ENCODE peak calls at places on chromosome 14, in seven cellular contexts. L is stomach, D is GM12878, T is spleen, M is transverse colon, G is H1, N is endothelial cell of umbilical vein. H is an unnamed sample.

GRCh38 chr14:75752086-75752485 is 91.0 kb downstream of the TTLL5 start:
- DNase-seq in L (no peak), D (no peak), T (no peak), M (no peak), G (no peak), N (no peak), H (no peak)

GRCh38 chr14:84519836-84520235 is 1010.1 kb upstream of the FLRT2 start:
- DNase-seq in L (no peak), D (no peak), T (no peak), M (no peak), G (no peak), N (no peak), H (no peak)

GRCh38 chr14:105155681-105156413 is 12.7 kb downstream of the JAG2 start:
- DNase-seq in L (no peak), D (no peak), T (no peak), M (no peak), G (no peak), N (no peak), H (no peak)

GRCh38 chr14:65502676-65503124 is 90.2 kb downstream of the FUT8 start:
- DNase-seq in L (no peak), D (peak; percentile 62), T (no peak), M (no peak), G (no peak), N (no peak), H (no peak)

GRCh38 chr14:24172261-24172860 is 481 bp downstream of the REC8 start:
- DNase-seq in L (no peak), D (no peak), T (no peak), M (no peak), G (no peak), N (no peak), H (no peak)

GRCh38 chr14:103830511-103831270 is 16.7 kb downstream of the PPP1R13B start:
- DNase-seq in L (no peak), D (no peak), T (peak; percentile 19), M (no peak), G (no peak), N (no peak), H (no peak)

GRCh38 chr14:70921669-70922068 is 14.4 kb downstream of the PCNX1 start:
- DNase-seq in L (no peak), D (no peak), T (no peak), M (no peak), G (no peak), N (no peak), H (no peak)

GRCh38 chr14:93655078-93655750 is 133.1 kb downstream of the PRIMA1 start:
- DNase-seq in L (no peak), D (peak; percentile 3), T (no peak), M (no peak), G (no peak), N (peak; percentile 22), H (no peak)

GRCh38 chr14:104793703-104793959 is 1.9 kb downstream of the AKT1 start:
- DNase-seq in L (no peak), D (no peak), T (no peak), M (no peak), G (no peak), N (no peak), H (no peak)

GRCh38 chr14:32345311-32345771 is 16.2 kb downstream of the AKAP6 start:
- DNase-seq in L (no peak), D (no peak), T (no peak), M (peak; percentile 21), G (no peak), N (peak; percentile 16), H (no peak)

GRCh38 chr14:90483551-90483950 is 86.7 kb downstream of the CALM1 start:
- DNase-seq in L (peak; percentile 67), D (no peak), T (peak; percentile 68), M (peak; percentile 49), G (no peak), N (peak; percentile 14), H (no peak)

GRCh38 chr14:75697918-75698317 is 36.9 kb downstream of the TTLL5 start:
- DNase-seq in L (no peak), D (no peak), T (no peak), M (no peak), G (no peak), N (no peak), H (no peak)

GRCh38 chr14:20711275-20712069 is 22.9 kb downstream of the ANG start:
- DNase-seq in L (no peak), D (no peak), T (no peak), M (no peak), G (no peak), N (peak; percentile 12), H (no peak)

GRCh38 chr14:20719777-20720176 is 25.9 kb upstream of the EDDM3A start:
- DNase-seq in L (peak; percentile 72), D (no peak), T (no peak), M (peak; percentile 34), G (no peak), N (no peak), H (no peak)

GRCh38 chr14:20712900-20713299 is 24.3 kb downstream of the ANG start:
- DNase-seq in L (no peak), D (no peak), T (no peak), M (no peak), G (no peak), N (no peak), H (no peak)

DNA sequence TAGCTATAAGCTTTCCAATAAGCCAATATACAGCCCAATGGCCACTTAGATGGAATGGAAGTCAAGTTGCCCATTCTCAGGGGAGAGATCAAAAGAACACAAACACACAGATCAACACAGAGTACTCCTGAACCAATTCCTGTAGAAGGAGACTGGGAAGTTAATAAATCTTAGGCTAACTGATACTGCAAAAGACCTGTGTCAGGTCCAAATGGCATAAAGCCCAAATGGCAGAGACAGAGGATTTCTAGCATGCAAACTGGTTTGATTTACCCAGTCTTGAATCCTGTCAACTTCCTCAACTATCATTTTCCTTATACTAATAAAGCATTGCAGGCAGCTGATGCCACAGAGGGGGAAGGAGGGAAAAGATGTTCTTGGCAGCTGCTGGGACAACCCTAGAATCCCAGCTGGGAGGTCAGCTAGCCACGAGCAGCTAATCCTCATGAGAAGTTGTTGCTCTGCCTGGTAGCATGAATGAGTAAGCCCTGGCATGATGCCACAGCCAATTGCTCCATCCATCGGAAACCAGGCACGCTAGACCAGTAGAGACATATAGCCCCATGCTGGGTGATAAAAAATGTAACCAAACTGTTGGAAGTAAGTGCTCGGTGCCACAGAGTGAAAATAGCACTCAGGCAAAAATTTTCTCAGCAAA is 26.2 kb downstream of the ANG start:
- DNase-seq in L (peak; percentile 91), D (no peak), T (peak; percentile 86), M (peak; percentile 79), G (no peak), N (peak; percentile 67), H (no peak)
- TF ChIP-seq POLR2AphosphoS5 in L (peak; percentile 69), D (no peak), T (no peak), M (no peak), G (no peak), N (no peak), H (no peak)

DNA sequence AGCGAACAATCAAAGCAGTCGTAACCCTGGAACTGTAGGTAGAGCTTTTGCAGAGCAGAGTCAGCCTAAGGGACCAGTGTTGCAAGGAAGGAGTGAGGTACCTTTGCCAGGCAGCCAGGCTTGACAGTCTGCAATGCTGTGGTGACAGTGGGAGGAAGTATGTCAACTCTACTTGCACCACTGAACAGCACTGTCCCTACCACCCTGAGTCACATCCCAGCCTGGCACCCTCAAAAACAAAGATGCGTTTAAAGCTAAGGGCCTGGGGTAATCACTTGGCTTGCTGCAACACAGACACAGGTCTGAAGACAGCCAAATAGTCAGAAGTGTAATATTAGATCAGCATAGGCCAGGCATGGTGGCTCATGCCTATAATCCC is 141.9 kb downstream of the DPF3 start:
- DNase-seq in L (no peak), D (no peak), T (no peak), M (no peak), G (no peak), N (no peak), H (no peak)
- H3K27ac ChIP-seq in L (no peak overlapping the region), D (no peak overlapping the region), T (no peak overlapping the region), M (no peak overlapping the region), G (no peak overlapping the region), N (no peak overlapping the region), H (no peak overlapping the region)

GRCh38 chr14:73786942-73787759 is 64.5 kb upstream of the PTGR2 start:
- DNase-seq in L (peak; percentile 75), D (no peak), T (peak; percentile 95), M (peak; percentile 76), G (no peak), N (peak; percentile 37), H (no peak)
- TF ChIP-seq POLR2A in L (no peak), D (peak; percentile 79), T (no peak), M (peak; percentile 55), G (no peak), N (no peak), H (peak; percentile 34)

GRCh38 chr14:53538316-53538851 is 385.3 kb upstream of the DDHD1 start:
- DNase-seq in L (no peak), D (no peak), T (no peak), M (no peak), G (no peak), N (peak; percentile 53), H (no peak)
- TF ChIP-seq POLR2AphosphoS5 in L (peak; percentile 64), D (no peak), T (no peak), M (peak; percentile 55), G (no peak), N (no peak), H (peak; percentile 35)

H was measured in vagina.